ENCODE peak calls at places on chromosome 18, in seven cellular contexts. G is Peyer's patch, J is adrenal gland, E is psoas muscle, A is left ventricle myocardium inferior, C is astrocyte, U is mammary epithelial cell. S is an unnamed sample.

GRCh38 chr18:79569720-79570119 is 109.9 kb upstream of the CTDP1 start:
- DNase-seq in G (no peak), J (no peak), E (no peak), A (no peak), C (no peak), U (no peak), S (peak; percentile 39)

GRCh38 chr18:7904529-7904928 is 337.4 kb downstream of the PTPRM start:
- DNase-seq in G (no peak), J (no peak), E (no peak), A (no peak), C (peak; percentile 78), U (peak; percentile 80), S (no peak)

GRCh38 chr18:3782901-3783300 is 332.9 kb downstream of the TGIF1 start:
- DNase-seq in G (no peak), J (no peak), E (no peak), A (no peak), C (peak; percentile 61), U (no peak), S (no peak)

GRCh38 chr18:61833387-61833786 is 59.4 kb downstream of the RNF152 start:
- DNase-seq in G (no peak), J (no peak), E (no peak), A (no peak), C (peak; percentile 66), U (peak; percentile 32), S (no peak)

GRCh38 chr18:79511671-79512301 is 116.1 kb downstream of the NFATC1 start:
- DNase-seq in G (peak; percentile 13), J (peak; percentile 27), E (no peak), A (no peak), C (no peak), U (no peak), S (no peak)

GRCh38 chr18:63779386-63779785 is 4.2 kb downstream of the SERPINB7 start:
- DNase-seq in G (no peak), J (no peak), E (no peak), A (no peak), C (no peak), U (peak; percentile 65), S (no peak)

GRCh38 chr18:13452448-13452811 is 233.9 kb downstream of the LDLRAD4 start:
- DNase-seq in G (no peak), J (peak; percentile 82), E (peak; percentile 43), A (no peak), C (peak; percentile 79), U (no peak), S (peak; percentile 92)

GRCh38 chr18:58097127-58097906 is 53.3 kb downstream of the NEDD4L start:
- DNase-seq in G (no peak), J (no peak), E (no peak), A (no peak), C (peak; percentile 57), U (no peak), S (no peak)

GRCh38 chr18:3584897-3585460 is 135.0 kb downstream of the TGIF1 start:
- DNase-seq in G (peak; percentile 69), J (no peak), E (no peak), A (no peak), C (no peak), U (peak; percentile 43), S (no peak)

GRCh38 chr18:72324677-72325076 is 219.5 kb downstream of the CBLN2 start:
- DNase-seq in G (no peak), J (no peak), E (no peak), A (no peak), C (no peak), U (no peak), S (no peak)

GRCh38 chr18:13011719-13012118 is 20.6 kb downstream of the CEP192 start:
- DNase-seq in G (no peak), J (no peak), E (no peak), A (no peak), C (no peak), U (peak; percentile 89), S (no peak)

GRCh38 chr18:33440011-33440383 is 524 bp downstream of the CCDC178 start:
- DNase-seq in G (no peak), J (no peak), E (no peak), A (peak; percentile 17), C (peak; percentile 64), U (peak; percentile 1), S (no peak)

GRCh38 chr18:33900638-33901037 is 322.6 kb downstream of the ASXL3 start:
- DNase-seq in G (no peak), J (no peak), E (no peak), A (no peak), C (no peak), U (no peak), S (no peak)

GRCh38 chr18:69935319-69936190 is 12.1 kb downstream of the CD226 start:
- DNase-seq in G (peak; percentile 49), J (no peak), E (no peak), A (no peak), C (peak; percentile 39), U (peak; percentile 58), S (peak; percentile 64)

GRCh38 chr18:58321986-58322385 is 278.0 kb downstream of the NEDD4L start:
- DNase-seq in G (no peak), J (peak; percentile 89), E (peak; percentile 59), A (peak; percentile 41), C (peak; percentile 75), U (peak; percentile 86), S (peak; percentile 81)

GRCh38 chr18:9429662-9429993 is 45.7 kb upstream of the RALBP1 start:
- DNase-seq in G (no peak), J (no peak), E (no peak), A (no peak), C (no peak), U (peak; percentile 59), S (no peak)

GRCh38 chr18:33826151-33826550 is 248.1 kb downstream of the ASXL3 start:
- DNase-seq in G (no peak), J (no peak), E (no peak), A (no peak), C (no peak), U (no peak), S (no peak)

GRCh38 chr18:58316400-58316942 is 272.4 kb downstream of the NEDD4L start:
- DNase-seq in G (no peak), J (no peak), E (no peak), A (no peak), C (no peak), U (no peak), S (no peak)

GRCh38 chr18:69102959-69103358 is 297.7 kb upstream of the DOK6 start:
- DNase-seq in G (no peak), J (no peak), E (no peak), A (no peak), C (peak; percentile 3), U (no peak), S (no peak)

GRCh38 chr18:21851327-21851961 is 110.9 kb downstream of the MIB1 start:
- DNase-seq in G (no peak), J (no peak), E (no peak), A (no peak), C (no peak), U (no peak), S (no peak)

GRCh38 chr18:6059551-6059950 is 164.2 kb upstream of the TMEM200C start:
- DNase-seq in G (no peak), J (no peak), E (no peak), A (no peak), C (no peak), U (no peak), S (no peak)

GRCh38 chr18:37662546-37663339 is 97.1 kb upstream of the CELF4 start:
- DNase-seq in G (no peak), J (no peak), E (no peak), A (no peak), C (no peak), U (no peak), S (no peak)

DNA sequence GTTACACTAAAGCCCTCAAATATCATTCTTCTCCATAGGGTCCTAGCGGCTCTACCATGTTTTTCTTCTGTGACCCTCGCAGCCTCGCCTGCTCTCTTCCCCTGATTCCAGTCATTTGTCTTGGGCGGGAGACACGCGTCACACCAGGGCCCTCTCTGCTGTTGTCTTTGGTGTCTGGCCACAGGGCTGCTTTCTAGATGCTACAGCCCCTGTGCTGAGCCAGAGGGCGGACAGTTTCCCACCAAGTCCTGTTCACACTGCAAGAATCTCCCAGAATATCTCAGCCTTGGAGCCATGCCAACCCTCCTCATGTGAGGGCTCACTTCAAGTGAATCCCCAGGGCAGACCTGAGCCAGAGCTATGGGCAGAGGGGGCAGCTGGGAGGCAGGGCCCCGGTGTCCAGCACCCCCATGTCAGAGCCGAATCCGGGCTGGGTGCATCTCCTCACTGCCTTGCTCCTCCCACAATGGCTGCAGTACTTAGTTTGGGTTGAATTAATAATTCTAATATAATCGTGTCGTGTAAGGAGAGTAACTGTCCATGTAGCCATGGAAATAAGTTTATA is 42.1 kb downstream of the DIPK1C start:
- DNase-seq in G (no peak), J (no peak), E (no peak), A (peak; percentile 29), C (no peak), U (no peak), S (no peak)
- H3K4me1 ChIP-seq in G (no peaks in the 10 kb centered on the region), J (no peaks in the 10 kb centered on the region), E (no peaks in the 10 kb centered on the region), A (peaks cover 8% of the 10 kb centered on the region), C (no peaks in the 10 kb centered on the region), U (no peaks in the 10 kb centered on the region), S (no peaks in the 10 kb centered on the region)

GRCh38 chr18:10476430-10476829 is 22.0 kb downstream of the APCDD1 start:
- DNase-seq in G (no peak), J (no peak), E (no peak), A (no peak), C (peak; percentile 80), U (no peak), S (no peak)
- H3K27ac ChIP-seq in G (no peak overlapping the region), J (no peak overlapping the region), E (no peak overlapping the region), A (peak overlapping the region; percentile 2), C (no peak overlapping the region), U (no peak overlapping the region), S (no peak overlapping the region)

GRCh38 chr18:65788373-65788772 is 37.6 kb downstream of the CDH7 start:
- DNase-seq in G (no peak), J (peak; percentile 75), E (no peak), A (no peak), C (no peak), U (no peak), S (no peak)
- TF ChIP-seq CTCF in G (peak; percentile 14), J (no peak), E (no peak), A (no peak), C (no peak), U (no peak), S (no peak)

DNA sequence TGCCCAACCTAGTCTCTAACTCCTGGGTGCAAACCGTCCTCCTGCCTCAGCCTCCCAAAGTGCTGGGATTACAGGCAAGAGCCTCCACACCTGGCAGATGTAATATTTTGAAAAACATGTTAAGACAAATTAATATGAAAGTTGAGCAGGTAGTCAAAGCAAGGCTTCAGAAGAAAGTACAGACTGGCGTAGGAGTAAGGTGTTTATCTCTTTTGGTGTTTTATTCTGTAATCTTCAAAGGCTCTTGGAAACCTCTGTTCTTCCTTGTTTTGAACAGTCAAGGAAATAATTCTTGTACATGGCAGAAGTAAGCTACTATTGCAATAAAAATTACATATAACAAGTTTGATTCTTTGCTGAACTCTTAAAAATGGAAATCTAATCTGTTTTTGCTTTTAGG is 5.3 kb downstream of the RNF138 start:
- DNase-seq in G (no peak), J (no peak), E (no peak), A (no peak), C (no peak), U (no peak), S (no peak)
- H3K4me1 ChIP-seq in G (no peaks in the 10 kb centered on the region), J (peaks cover 23% of the 10 kb centered on the region), E (peaks cover 42% of the 10 kb centered on the region), A (peaks cover 50% of the 10 kb centered on the region), C (no peaks in the 10 kb centered on the region), U (peaks cover 9% of the 10 kb centered on the region), S (peaks cover 9% of the 10 kb centered on the region)

GRCh38 chr18:48818329-48819254 is 132.2 kb downstream of the SMAD7 start:
- DNase-seq in G (peak; percentile 6), J (peak; percentile 29), E (no peak), A (peak; percentile 17), C (no peak), U (no peak), S (peak; percentile 61)
- H3K27ac ChIP-seq in G (no peak overlapping the region), J (no peak overlapping the region), E (no peak overlapping the region), A (peak overlapping the region; percentile 77), C (no peak overlapping the region), U (no peak overlapping the region), S (no peak overlapping the region)

GRCh38 chr18:28439870-28440269 is 262.9 kb upstream of the CDH2 start:
- DNase-seq in G (no peak), J (no peak), E (no peak), A (no peak), C (peak; percentile 25), U (no peak), S (no peak)
- TF ChIP-seq CTCF in G (peak; percentile 26), J (no peak), E (no peak), A (no peak), C (no peak), U (no peak), S (no peak)